ENCODE peak calls at places on chromosomes 13 and 19, in nine cellular contexts. One of them, this sample, is unnamed.
A peak's percentile ranks its signal among the peaks of the same experiment; 100 is the strongest.

GRCh38 chr13:67226686-67227085 is 3.5 kb downstream of the PCDH9 start:
- DNase-seq in stimulated activated CD4-positive, alpha-beta T cell treated with anti-CD3 and anti-CD28 coated beads, Interleukin-1b, Interleukin-23, amount 100 ng/mL, for 24 hours: no peak
- DNase-seq in GOT3: no peak
- DNase-seq in T-helper 17 cell: no peak
- DNase-seq in ELR: no peak
- DNase-seq in WTC11: no peak
- DNase-seq in left ventricle myocardium inferior: no peak
- DNase-seq in central memory CD4-positive, alpha-beta T cell: no peak
- DNase-seq in NCI-H345: no peak
- DNase-seq in this sample: no peak

GRCh38 chr13:114224201-114224600 is 10.5 kb upstream of the CDC16 start:
- DNase-seq in stimulated activated CD4-positive, alpha-beta T cell treated with anti-CD3 and anti-CD28 coated beads, Interleukin-1b, Interleukin-23, amount 100 ng/mL, for 24 hours: no peak
- DNase-seq in GOT3: no peak
- DNase-seq in T-helper 17 cell: no peak
- DNase-seq in ELR: no peak
- DNase-seq in WTC11: no peak
- DNase-seq in left ventricle myocardium inferior: no peak
- DNase-seq in central memory CD4-positive, alpha-beta T cell: no peak
- DNase-seq in NCI-H345: no peak
- DNase-seq in this sample: no peak

GRCh38 chr13:21625366-21625765 is 21.4 kb upstream of the MICU2 start:
- DNase-seq in stimulated activated CD4-positive, alpha-beta T cell treated with anti-CD3 and anti-CD28 coated beads, Interleukin-1b, Interleukin-23, amount 100 ng/mL, for 24 hours: no peak
- DNase-seq in GOT3: no peak
- DNase-seq in T-helper 17 cell: no peak
- DNase-seq in ELR: peak; percentile 68
- DNase-seq in WTC11: no peak
- DNase-seq in left ventricle myocardium inferior: no peak
- DNase-seq in central memory CD4-positive, alpha-beta T cell: no peak
- DNase-seq in NCI-H345: peak; percentile 53
- DNase-seq in this sample: no peak

GRCh38 chr19:18946918-18947317 is 5.9 kb upstream of the HOMER3 start:
- DNase-seq in stimulated activated CD4-positive, alpha-beta T cell treated with anti-CD3 and anti-CD28 coated beads, Interleukin-1b, Interleukin-23, amount 100 ng/mL, for 24 hours: no peak
- DNase-seq in GOT3: no peak
- DNase-seq in T-helper 17 cell: no peak
- DNase-seq in ELR: no peak
- DNase-seq in WTC11: no peak
- DNase-seq in left ventricle myocardium inferior: no peak
- DNase-seq in central memory CD4-positive, alpha-beta T cell: no peak
- DNase-seq in NCI-H345: no peak
- DNase-seq in this sample: no peak

GRCh38 chr19:6947745-6948144 is 60.4 kb downstream of the ADGRE1 start:
- DNase-seq in stimulated activated CD4-positive, alpha-beta T cell treated with anti-CD3 and anti-CD28 coated beads, Interleukin-1b, Interleukin-23, amount 100 ng/mL, for 24 hours: peak; percentile 16
- DNase-seq in GOT3: peak; percentile 12
- DNase-seq in T-helper 17 cell: no peak
- DNase-seq in ELR: peak; percentile 77
- DNase-seq in WTC11: no peak
- DNase-seq in left ventricle myocardium inferior: no peak
- DNase-seq in central memory CD4-positive, alpha-beta T cell: no peak
- DNase-seq in NCI-H345: no peak
- DNase-seq in this sample: no peak

GRCh38 chr19:6271721-6272410 is 7.9 kb downstream of the MLLT1 start:
- DNase-seq in stimulated activated CD4-positive, alpha-beta T cell treated with anti-CD3 and anti-CD28 coated beads, Interleukin-1b, Interleukin-23, amount 100 ng/mL, for 24 hours: no peak
- DNase-seq in GOT3: no peak
- DNase-seq in T-helper 17 cell: no peak
- DNase-seq in ELR: peak; percentile 54
- DNase-seq in WTC11: peak; percentile 24
- DNase-seq in left ventricle myocardium inferior: peak; percentile 93
- DNase-seq in central memory CD4-positive, alpha-beta T cell: no peak
- DNase-seq in NCI-H345: no peak
- DNase-seq in this sample: no peak

GRCh38 chr13:40666905-40667621 is 622 bp upstream of the FOXO1 start:
- DNase-seq in stimulated activated CD4-positive, alpha-beta T cell treated with anti-CD3 and anti-CD28 coated beads, Interleukin-1b, Interleukin-23, amount 100 ng/mL, for 24 hours: no peak
- DNase-seq in GOT3: no peak
- DNase-seq in T-helper 17 cell: peak; percentile 28
- DNase-seq in ELR: peak; percentile 54
- DNase-seq in WTC11: peak; percentile 59
- DNase-seq in left ventricle myocardium inferior: peak; percentile 36
- DNase-seq in central memory CD4-positive, alpha-beta T cell: no peak
- DNase-seq in NCI-H345: peak; percentile 21
- DNase-seq in this sample: no peak

GRCh38 chr13:37495046-37495445 is 103.5 kb downstream of the POSTN start:
- DNase-seq in stimulated activated CD4-positive, alpha-beta T cell treated with anti-CD3 and anti-CD28 coated beads, Interleukin-1b, Interleukin-23, amount 100 ng/mL, for 24 hours: no peak
- DNase-seq in GOT3: no peak
- DNase-seq in T-helper 17 cell: no peak
- DNase-seq in ELR: peak; percentile 35
- DNase-seq in WTC11: no peak
- DNase-seq in left ventricle myocardium inferior: no peak
- DNase-seq in central memory CD4-positive, alpha-beta T cell: no peak
- DNase-seq in NCI-H345: peak; percentile 13
- DNase-seq in this sample: no peak

GRCh38 chr19:6774821-6775707 is 2.6 kb downstream of the VAV1 start:
- DNase-seq in stimulated activated CD4-positive, alpha-beta T cell treated with anti-CD3 and anti-CD28 coated beads, Interleukin-1b, Interleukin-23, amount 100 ng/mL, for 24 hours: no peak
- DNase-seq in GOT3: no peak
- DNase-seq in T-helper 17 cell: no peak
- DNase-seq in ELR: no peak
- DNase-seq in WTC11: no peak
- DNase-seq in left ventricle myocardium inferior: no peak
- DNase-seq in central memory CD4-positive, alpha-beta T cell: no peak
- DNase-seq in NCI-H345: no peak
- DNase-seq in this sample: peak; percentile 78

GRCh38 chr19:53881482-53882390 is at the start of gene PRKCG:
- DNase-seq in stimulated activated CD4-positive, alpha-beta T cell treated with anti-CD3 and anti-CD28 coated beads, Interleukin-1b, Interleukin-23, amount 100 ng/mL, for 24 hours: no peak
- DNase-seq in GOT3: no peak
- DNase-seq in T-helper 17 cell: peak; percentile 66
- DNase-seq in ELR: peak; percentile 54
- DNase-seq in WTC11: peak; percentile 86
- DNase-seq in left ventricle myocardium inferior: peak; percentile 29
- DNase-seq in central memory CD4-positive, alpha-beta T cell: peak; percentile 60
- DNase-seq in NCI-H345: no peak
- DNase-seq in this sample: peak; percentile 1

GRCh38 chr13:98239156-98240076 is 62.3 kb upstream of the RNF113B start:
- DNase-seq in stimulated activated CD4-positive, alpha-beta T cell treated with anti-CD3 and anti-CD28 coated beads, Interleukin-1b, Interleukin-23, amount 100 ng/mL, for 24 hours: no peak
- DNase-seq in GOT3: no peak
- DNase-seq in T-helper 17 cell: no peak
- DNase-seq in ELR: no peak
- DNase-seq in WTC11: peak; percentile 53
- DNase-seq in left ventricle myocardium inferior: no peak
- DNase-seq in central memory CD4-positive, alpha-beta T cell: no peak
- DNase-seq in NCI-H345: peak; percentile 67
- DNase-seq in this sample: no peak

GRCh38 chr13:102978168-102978567 is 88.0 kb downstream of the SLC10A2 start:
- DNase-seq in stimulated activated CD4-positive, alpha-beta T cell treated with anti-CD3 and anti-CD28 coated beads, Interleukin-1b, Interleukin-23, amount 100 ng/mL, for 24 hours: no peak
- DNase-seq in GOT3: no peak
- DNase-seq in T-helper 17 cell: no peak
- DNase-seq in ELR: no peak
- DNase-seq in WTC11: no peak
- DNase-seq in left ventricle myocardium inferior: no peak
- DNase-seq in central memory CD4-positive, alpha-beta T cell: no peak
- DNase-seq in NCI-H345: no peak
- DNase-seq in this sample: no peak

GRCh38 chr13:51585234-51585672 is 991 bp downstream of the WDFY2 start:
- DNase-seq in stimulated activated CD4-positive, alpha-beta T cell treated with anti-CD3 and anti-CD28 coated beads, Interleukin-1b, Interleukin-23, amount 100 ng/mL, for 24 hours: no peak
- DNase-seq in GOT3: no peak
- DNase-seq in T-helper 17 cell: no peak
- DNase-seq in ELR: peak; percentile 38
- DNase-seq in WTC11: no peak
- DNase-seq in left ventricle myocardium inferior: no peak
- DNase-seq in central memory CD4-positive, alpha-beta T cell: no peak
- DNase-seq in NCI-H345: no peak
- DNase-seq in this sample: no peak

GRCh38 chr13:113628291-113629270 is 29.4 kb downstream of the ATP4B start:
- DNase-seq in stimulated activated CD4-positive, alpha-beta T cell treated with anti-CD3 and anti-CD28 coated beads, Interleukin-1b, Interleukin-23, amount 100 ng/mL, for 24 hours: no peak
- DNase-seq in GOT3: no peak
- DNase-seq in T-helper 17 cell: no peak
- DNase-seq in ELR: no peak
- DNase-seq in WTC11: peak; percentile 7
- DNase-seq in left ventricle myocardium inferior: peak; percentile 5
- DNase-seq in central memory CD4-positive, alpha-beta T cell: no peak
- DNase-seq in NCI-H345: peak; percentile 26
- DNase-seq in this sample: no peak

GRCh38 chr13:31945202-31945978 is 86.2 kb upstream of the FRY start:
- DNase-seq in stimulated activated CD4-positive, alpha-beta T cell treated with anti-CD3 and anti-CD28 coated beads, Interleukin-1b, Interleukin-23, amount 100 ng/mL, for 24 hours: no peak
- DNase-seq in GOT3: no peak
- DNase-seq in T-helper 17 cell: no peak
- DNase-seq in ELR: peak; percentile 55
- DNase-seq in WTC11: no peak
- DNase-seq in left ventricle myocardium inferior: peak; percentile 66
- DNase-seq in central memory CD4-positive, alpha-beta T cell: no peak
- DNase-seq in NCI-H345: peak; percentile 66
- DNase-seq in this sample: no peak

GRCh38 chr19:33347300-33347699 is 26.2 kb upstream of the CEBPG start:
- DNase-seq in stimulated activated CD4-positive, alpha-beta T cell treated with anti-CD3 and anti-CD28 coated beads, Interleukin-1b, Interleukin-23, amount 100 ng/mL, for 24 hours: no peak
- DNase-seq in GOT3: no peak
- DNase-seq in T-helper 17 cell: no peak
- DNase-seq in ELR: no peak
- DNase-seq in WTC11: no peak
- DNase-seq in left ventricle myocardium inferior: no peak
- DNase-seq in central memory CD4-positive, alpha-beta T cell: no peak
- DNase-seq in NCI-H345: no peak
- DNase-seq in this sample: no peak

GRCh38 chr19:1239796-1240737 is 1.5 kb upstream of the ATP5F1D start:
- DNase-seq in stimulated activated CD4-positive, alpha-beta T cell treated with anti-CD3 and anti-CD28 coated beads, Interleukin-1b, Interleukin-23, amount 100 ng/mL, for 24 hours: peak; percentile 88
- DNase-seq in GOT3: peak; percentile 74
- DNase-seq in T-helper 17 cell: peak; percentile 97
- DNase-seq in ELR: peak; percentile 93
- DNase-seq in WTC11: peak; percentile 93
- DNase-seq in left ventricle myocardium inferior: peak; percentile 90
- DNase-seq in central memory CD4-positive, alpha-beta T cell: peak; percentile 95
- DNase-seq in NCI-H345: peak; percentile 93
- DNase-seq in this sample: peak; percentile 84

This sample was measured in NCI-H1048.